ENCODE peak calls at places on chromosome X, in six cellular contexts. U is keratinocyte, H is B cell, B is Caco-2, L is AG09309, G is sigmoid colon. D is an unnamed sample.

GRCh38 chrX:48835524-48836329 is at the start of gene PCSK1N:
- DNase-seq in G (no peak), H (no peak), B (peak), U (no peak), L (no peak), D (no peak)

GRCh38 chrX:106726485-106727437 is at the start of gene RNF128:
- DNase-seq in B (peak), H (peak), U (no peak), G (no peak), L (no peak), D (no peak)

GRCh38 chrX:142089193-142089592 is 115.9 kb downstream of the MAGEC2 start:
- DNase-seq in U (no peak), G (no peak), B (no peak), L (no peak), H (no peak), D (no peak)

GRCh38 chrX:39819921-39820849 is 277.6 kb downstream of the BCOR start:
- DNase-seq in U (no peak), L (no peak), H (no peak), G (no peak), B (no peak), D (no peak)

GRCh38 chrX:58025979-58026378 is 115.7 kb upstream of the ZXDA start:
- DNase-seq in U (no peak), B (no peak), H (peak), G (no peak), L (peak), D (no peak)

GRCh38 chrX:120450163-120450562 is 18.9 kb downstream of the LAMP2 start:
- DNase-seq in L (no peak), B (no peak), G (no peak), U (no peak), H (peak), D (no peak)

GRCh38 chrX:137929951-137930350 is 364.0 kb downstream of the ZIC3 start:
- DNase-seq in U (no peak), B (no peak), L (no peak), H (no peak), G (no peak), D (no peak)

GRCh38 chrX:18887177-18887820 is 96.6 kb downstream of the PHKA2 start:
- DNase-seq in B (no peak), L (no peak), G (peak), U (no peak), H (no peak), D (no peak)

GRCh38 chrX:16718824-16719333 is 533 bp upstream of the SYAP1 start:
- DNase-seq in B (no peak), H (no peak), G (no peak), L (no peak), U (no peak), D (no peak)

GRCh38 chrX:134764202-134764785 is 106.0 kb upstream of the PLAC1 start:
- DNase-seq in H (peak), G (no peak), L (no peak), B (peak), U (peak), D (no peak)

GRCh38 chrX:22124098-22124497 is 92.0 kb downstream of the PHEX start:
- DNase-seq in G (no peak), B (no peak), L (no peak), H (no peak), U (no peak), D (no peak)

GRCh38 chrX:24023972-24024664 is 2.9 kb downstream of the KLHL15 start:
- DNase-seq in B (no peak), L (no peak), H (no peak), G (no peak), U (no peak), D (no peak)

GRCh38 chrX:149825424-149825823 is 43.7 kb downstream of the MAGEA9 start:
- DNase-seq in L (no peak), H (peak), B (peak), U (no peak), G (no peak), D (no peak)

GRCh38 chrX:107826286-107827136 is 845 bp downstream of the MID2 start:
- DNase-seq in H (peak), G (peak), L (no peak), U (no peak), B (no peak), D (peak)

GRCh38 chrX:108537005-108537404 is 97.4 kb downstream of the COL4A5 start:
- DNase-seq in G (no peak), B (no peak), U (no peak), H (no peak), L (no peak), D (no peak)

GRCh38 chrX:71095971-71096701 is 485 bp downstream of the FOXO4 start:
- DNase-seq in H (no peak), U (no peak), L (no peak), B (no peak), G (no peak), D (no peak)

GRCh38 chrX:107672955-107673378 is 44.7 kb downstream of the PRPS1 start:
- DNase-seq in B (peak), L (peak), G (peak), H (peak), U (no peak), D (peak)

GRCh38 chrX:70175338-70175737 is 1.9 kb upstream of the DGAT2L6 start:
- DNase-seq in H (no peak), U (no peak), B (no peak), G (no peak), L (no peak), D (no peak)

GRCh38 chrX:13142891-13143290 is 98.5 kb upstream of the FAM9C start:
- DNase-seq in H (no peak), L (no peak), B (no peak), G (no peak), U (no peak), D (no peak)

GRCh38 chrX:14362731-14363130 is 166.6 kb upstream of the GLRA2 start:
- DNase-seq in H (no peak), L (no peak), G (no peak), B (no peak), U (no peak), D (no peak)

GRCh38 chrX:39693298-39693697 is 404.5 kb downstream of the BCOR start:
- DNase-seq in B (no peak), U (no peak), H (no peak), L (no peak), G (no peak), D (no peak)

GRCh38 chrX:39337461-39337860 is 536.2 kb downstream of the MID1IP1 start:
- DNase-seq in G (no peak), B (no peak), L (no peak), H (no peak), U (no peak), D (no peak)

GRCh38 chrX:110418220-110418856 is 59.7 kb downstream of the RTL9 start:
- DNase-seq in L (no peak), H (no peak), U (no peak), B (peak), G (no peak), D (no peak)

GRCh38 chrX:132836471-132836870 is 122.0 kb downstream of the HS6ST2 start:
- DNase-seq in U (no peak), L (no peak), B (no peak), H (no peak), G (no peak), D (no peak)

GRCh38 chrX:125382889-125383288 is 63.2 kb downstream of the TEX13C start:
- DNase-seq in U (no peak), H (no peak), G (no peak), L (no peak), B (no peak), D (no peak)

GRCh38 chrX:125382148-125382628 is 62.5 kb downstream of the TEX13C start:
- DNase-seq in U (no peak), H (no peak), G (no peak), L (no peak), B (no peak), D (no peak)

GRCh38 chrX:125374169-125374568 is 54.5 kb downstream of the TEX13C start:
- DNase-seq in G (no peak), B (no peak), L (no peak), H (no peak), U (no peak), D (no peak)

GRCh38 chrX:125378205-125378604 is 58.5 kb downstream of the TEX13C start:
- DNase-seq in H (no peak), G (no peak), U (no peak), L (no peak), B (no peak), D (no peak)
- TF ChIP-seq CTCF in H (no peak), G (no peak), U (no peak), L (no peak), B (no peak), D (no peak)

GRCh38 chrX:131734621-131735020 is 190.7 kb downstream of the OR13H1 start:
- DNase-seq in L (peak), B (no peak), U (no peak), H (peak), G (peak), D (peak)
- TF ChIP-seq CTCF in L (peak), B (no peak), U (no peak), H (no peak), G (peak), D (no peak)

GRCh38 chrX:139971394-139971749 is 6.1 kb upstream of the CXorf66 start:
- DNase-seq in G (no peak), B (no peak), H (no peak), L (no peak), U (no peak), D (no peak)

GRCh38 chrX:139969286-139969685 is 4.0 kb upstream of the CXorf66 start:
- DNase-seq in B (no peak), U (no peak), G (no peak), H (no peak), L (no peak), D (no peak)

GRCh38 chrX:139972113-139972512 is 6.8 kb upstream of the CXorf66 start:
- DNase-seq in U (no peak), G (no peak), L (no peak), B (no peak), H (no peak), D (no peak)

GRCh38 chrX:139965421-139965820 is at the start of gene CXorf66:
- DNase-seq in B (no peak), H (no peak), U (no peak), G (no peak), L (no peak), D (no peak)

DNA sequence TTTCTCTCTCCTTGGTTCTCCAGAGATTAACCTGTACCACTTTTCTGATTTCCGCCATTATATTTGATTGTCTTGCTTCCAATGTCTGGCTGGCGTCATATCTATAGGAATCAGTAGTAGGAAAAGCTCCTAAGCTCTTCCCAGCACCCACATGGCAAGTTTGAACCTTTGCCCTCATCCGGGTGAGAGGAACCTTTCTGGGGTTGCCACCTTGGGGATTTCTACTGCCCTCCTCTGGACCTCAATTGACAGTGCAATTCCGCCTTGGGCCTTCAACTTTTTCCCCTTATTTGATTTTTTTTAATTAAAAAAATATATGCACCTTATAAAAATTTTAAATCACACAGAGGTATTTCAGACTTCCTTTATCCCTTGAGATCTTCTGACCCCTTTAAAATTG is 2.0 kb upstream of the CXorf66 start:
- DNase-seq in G (no peak), B (no peak), H (no peak), L (no peak), U (no peak), D (no peak)
- TF ChIP-seq CTCF in G (no peak), B (no peak), H (no peak), L (peak), U (peak), D (peak)

GRCh38 chrX:77431227-77431626 is 16.0 kb upstream of the FGF16 start:
- DNase-seq in L (peak), G (no peak), B (no peak), H (no peak), U (no peak), D (no peak)
- TF ChIP-seq CTCF in L (peak), G (no peak), B (no peak), H (no peak), U (no peak), D (peak)

GRCh38 chrX:103276581-103277002 is at the start of gene TCEAL5:
- DNase-seq in H (peak), B (no peak), L (no peak), G (no peak), U (no peak), D (no peak)

GRCh38 chrX:103275947-103276567 is 493 bp downstream of the TCEAL5 start:
- DNase-seq in L (no peak), U (no peak), B (no peak), G (no peak), H (no peak), D (no peak)

DNA sequence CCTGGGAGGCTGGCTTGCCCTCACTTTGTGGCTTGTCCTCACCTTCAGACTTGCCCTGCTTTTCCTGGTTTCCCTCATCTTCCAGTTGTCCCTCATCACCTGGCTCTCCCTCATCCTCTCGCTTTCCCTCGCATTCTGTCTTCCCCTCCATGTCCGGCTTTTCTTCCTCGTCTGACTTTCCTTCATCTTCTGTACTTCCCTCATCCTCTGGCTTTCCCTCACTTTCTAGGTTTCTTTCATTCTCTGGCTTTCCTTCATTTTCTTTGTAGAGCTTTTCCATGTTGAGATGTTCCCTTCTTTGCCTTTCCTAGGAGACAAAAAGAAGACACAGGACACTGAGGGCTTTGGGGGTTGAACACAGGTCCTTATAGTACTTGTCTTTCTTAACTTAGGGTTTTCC is 2.3 kb downstream of the TCEAL5 start:
- DNase-seq in H (no peak), U (no peak), G (no peak), B (no peak), L (no peak), D (no peak)
- TF ChIP-seq CTCF in H (no peak), U (no peak), G (no peak), B (no peak), L (no peak), D (no peak)

DNA sequence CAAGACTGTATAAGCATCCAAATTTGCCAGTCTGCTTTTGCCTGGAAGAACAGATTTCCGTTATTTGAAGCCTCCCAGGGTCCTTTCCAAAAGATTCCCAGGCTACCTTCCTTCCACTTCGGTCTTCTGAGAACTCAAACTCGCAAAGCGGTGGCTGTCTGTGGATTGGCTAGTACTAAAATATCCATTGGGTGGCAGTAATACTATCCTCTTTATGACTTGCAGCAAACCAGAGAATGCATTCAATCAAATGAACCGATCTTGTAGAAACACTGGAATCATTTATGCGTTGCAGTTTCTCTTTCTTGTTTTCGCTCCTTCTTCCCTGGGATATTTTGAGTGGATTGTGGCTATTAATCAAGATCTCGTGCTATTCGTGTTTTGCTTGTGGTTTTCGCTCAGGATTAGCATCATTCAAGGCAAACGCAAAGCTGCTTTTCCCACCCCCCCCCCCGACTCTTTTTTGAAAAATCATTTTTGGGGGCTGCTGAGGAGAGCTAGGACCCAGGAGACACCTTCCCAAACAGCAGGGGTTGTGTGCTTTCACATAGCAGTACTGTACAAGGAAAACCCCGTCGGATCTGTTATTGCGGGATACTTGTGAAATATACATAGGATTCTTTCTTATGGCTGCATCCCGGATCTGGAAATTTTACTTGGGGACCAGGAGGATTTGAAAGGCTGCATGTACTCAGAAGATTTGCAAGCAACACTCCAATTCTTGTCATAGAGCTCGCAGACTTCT is at the start of gene IL1RAPL1:
- DNase-seq in G (no peak), U (no peak), L (no peak), B (no peak), H (no peak), D (no peak)
- TF ChIP-seq CTCF in G (no peak), U (no peak), L (no peak), B (no peak), H (no peak), D (peak)

D was measured in osteocyte.